ENCODE peak calls at places on chromosome 15, in four cellular contexts. V, H, S and R are unnamed samples.

GRCh38 chr15:60568301-60568742 is 89.4 kb upstream of the ICE2 start:
- DNase-seq in V (no peak), H (no peak), S (no peak), R (peak; percentile 22)

GRCh38 chr15:68148039-68148438 is 57.1 kb downstream of the CALML4 start:
- DNase-seq in V (no peak), H (no peak), S (no peak), R (no peak)

GRCh38 chr15:40847225-40847961 is 3.5 kb downstream of the SPINT1 start:
- DNase-seq in V (peak; percentile 89), H (peak; percentile 38), S (peak; percentile 72), R (no peak)

GRCh38 chr15:59300618-59301139 is 72.0 kb downstream of the MYO1E start:
- DNase-seq in V (no peak), H (no peak), S (no peak), R (no peak)

GRCh38 chr15:31471731-31472430 is 145.2 kb downstream of the KLF13 start:
- DNase-seq in V (no peak), H (no peak), S (no peak), R (no peak)

GRCh38 chr15:96184297-96184696 is 146.2 kb upstream of the NR2F2 start:
- DNase-seq in V (no peak), H (no peak), S (no peak), R (no peak)

GRCh38 chr15:72967836-72968530 is 84.3 kb upstream of the NEO1 start:
- DNase-seq in V (no peak), H (no peak), S (no peak), R (no peak)

GRCh38 chr15:95174281-95174680 is 942.9 kb downstream of the MCTP2 start:
- DNase-seq in V (no peak), H (no peak), S (no peak), R (no peak)

GRCh38 chr15:41655716-41656115 is 4.5 kb upstream of the MGA start:
- DNase-seq in V (no peak), H (no peak), S (no peak), R (no peak)

GRCh38 chr15:33698128-33698527 is 270.2 kb upstream of the CHRM5 start:
- DNase-seq in V (no peak), H (no peak), S (no peak), R (no peak)

GRCh38 chr15:78424673-78425072 is 13.3 kb upstream of the IREB2 start:
- DNase-seq in V (no peak), H (no peak), S (no peak), R (no peak)

GRCh38 chr15:75648156-75649000 is 666 bp downstream of the SNX33 start:
- DNase-seq in V (peak; percentile 68), H (no peak), S (peak; percentile 63), R (peak; percentile 71)

GRCh38 chr15:28886431-28887343 is 913 bp downstream of the APBA2 start:
- DNase-seq in V (no peak), H (no peak), S (no peak), R (no peak)

GRCh38 chr15:25057574-25057973 is 102.8 kb downstream of the SNRPN start:
- DNase-seq in V (no peak), H (no peak), S (no peak), R (no peak)

GRCh38 chr15:98075441-98075840 is 114.9 kb downstream of the ARRDC4 start:
- DNase-seq in V (no peak), H (no peak), S (no peak), R (no peak)

GRCh38 chr15:73924258-73924921 is 1.9 kb upstream of the LOXL1 start:
- DNase-seq in V (no peak), H (peak; percentile 17), S (no peak), R (no peak)

GRCh38 chr15:81809543-81809942 is 236.3 kb downstream of the MEX3B start:
- DNase-seq in V (peak; percentile 26), H (peak; percentile 32), S (peak; percentile 21), R (peak; percentile 41)

GRCh38 chr15:78201281-78202190 is 32.8 kb downstream of the ACSBG1 start:
- DNase-seq in V (no peak), H (no peak), S (no peak), R (no peak)

GRCh38 chr15:48871536-48871935 is 6.4 kb upstream of the EID1 start:
- DNase-seq in V (no peak), H (no peak), S (no peak), R (no peak)

GRCh38 chr15:70854669-70854976 is 666 bp upstream of the LARP6 start:
- DNase-seq in V (no peak), H (no peak), S (no peak), R (no peak)

GRCh38 chr15:75597667-75598341 is 18.7 kb upstream of the PTPN9 start:
- DNase-seq in V (no peak), H (peak; percentile 38), S (no peak), R (peak; percentile 35)

GRCh38 chr15:51706347-51706746 is 25.0 kb downstream of the SCG3 start:
- DNase-seq in V (peak; percentile 52), H (no peak), S (no peak), R (no peak)

GRCh38 chr15:53830707-53831386 is 71.4 kb upstream of the WDR72 start:
- DNase-seq in V (no peak), H (no peak), S (peak; percentile 89), R (no peak)

GRCh38 chr15:70433583-70434288 is 329.6 kb downstream of the UACA start:
- DNase-seq in V (no peak), H (no peak), S (no peak), R (no peak)

GRCh38 chr15:52857471-52857870 is 67.3 kb upstream of the ONECUT1 start:
- DNase-seq in V (no peak), H (no peak), S (no peak), R (no peak)

GRCh38 chr15:75452968-75453702 is 1.6 kb upstream of the SIN3A start:
- DNase-seq in V (no peak), H (peak; percentile 25), S (peak; percentile 42), R (peak; percentile 74)

GRCh38 chr15:45457215-45457614 is 65.3 kb downstream of the SLC30A4 start:
- DNase-seq in V (no peak), H (no peak), S (no peak), R (no peak)

GRCh38 chr15:101201411-101202174 is 50.3 kb downstream of the CHSY1 start:
- DNase-seq in V (peak; percentile 20), H (peak; percentile 80), S (no peak), R (peak; percentile 81)

GRCh38 chr15:59364238-59364637 is 8.4 kb downstream of the MYO1E start:
- DNase-seq in V (no peak), H (no peak), S (no peak), R (no peak)

GRCh38 chr15:60840703-60841411 is 361.9 kb upstream of the ICE2 start:
- DNase-seq in V (no peak), H (no peak), S (no peak), R (no peak)

GRCh38 chr15:26641144-26641543 is 131.7 kb downstream of the GABRB3 start:
- DNase-seq in V (no peak), H (no peak), S (no peak), R (no peak)

GRCh38 chr15:71304681-71305080 is 189.4 kb downstream of the THSD4 start:
- DNase-seq in V (no peak), H (no peak), S (no peak), R (no peak)

GRCh38 chr15:100940785-100941379 is 21.7 kb downstream of the LRRK1 start:
- DNase-seq in V (no peak), H (no peak), S (no peak), R (no peak)

GRCh38 chr15:40044717-40045571 is 6.0 kb upstream of the SRP14 start:
- DNase-seq in V (peak; percentile 87), H (peak; percentile 84), S (peak; percentile 56), R (peak; percentile 85)

GRCh38 chr15:39579487-39580116 is 1.3 kb upstream of the THBS1 start:
- DNase-seq in V (no peak), H (peak; percentile 62), S (peak; percentile 88), R (peak; percentile 85)

GRCh38 chr15:58201536-58201935 is 63.4 kb downstream of the AQP9 start:
- DNase-seq in V (no peak), H (no peak), S (no peak), R (no peak)

GRCh38 chr15:30984542-30984941 is 6.9 kb downstream of the MTMR10 start:
- DNase-seq in V (no peak), H (no peak), S (no peak), R (no peak)

GRCh38 chr15:35693887-35694286 is 147.9 kb upstream of the DPH6 start:
- DNase-seq in V (no peak), H (no peak), S (peak; percentile 38), R (no peak)

DNA sequence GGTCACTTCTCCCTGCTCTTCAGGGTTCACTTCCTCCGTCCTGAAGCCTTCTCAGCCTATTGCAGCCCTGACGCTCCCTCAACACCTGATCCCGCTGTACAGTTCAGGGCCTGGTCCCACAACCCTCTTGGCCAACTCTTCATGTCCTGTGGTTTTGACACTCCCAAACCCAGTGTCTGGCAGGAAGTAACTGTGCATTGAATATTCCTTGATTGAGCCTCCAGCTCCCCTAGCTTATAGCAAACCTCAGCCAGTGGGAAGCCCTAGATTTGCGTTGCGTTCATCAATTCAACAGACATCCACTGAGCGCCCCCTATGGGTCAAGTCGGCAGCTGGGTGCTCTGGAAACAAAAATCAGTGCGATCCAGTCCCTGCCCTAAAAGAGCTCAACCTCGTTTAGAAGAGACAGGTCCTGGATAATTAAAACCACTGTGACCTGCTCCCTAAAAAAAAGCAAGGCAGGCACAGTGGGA is 13.5 kb downstream of the UBAP1L start:
- DNase-seq in V (peak; percentile 62), H (peak; percentile 68), S (peak; percentile 50), R (peak; percentile 93)
- TF ChIP-seq NR3C1 in V (no peak), H (no peak), S (no peak), R (no peak)

GRCh38 chr15:90205050-90205848 is 4.1 kb downstream of the SEMA4B start:
- DNase-seq in V (no peak), H (no peak), S (no peak), R (no peak)
- TF ChIP-seq NR3C1 in V (no peak), H (no peak), S (no peak), R (no peak)

DNA sequence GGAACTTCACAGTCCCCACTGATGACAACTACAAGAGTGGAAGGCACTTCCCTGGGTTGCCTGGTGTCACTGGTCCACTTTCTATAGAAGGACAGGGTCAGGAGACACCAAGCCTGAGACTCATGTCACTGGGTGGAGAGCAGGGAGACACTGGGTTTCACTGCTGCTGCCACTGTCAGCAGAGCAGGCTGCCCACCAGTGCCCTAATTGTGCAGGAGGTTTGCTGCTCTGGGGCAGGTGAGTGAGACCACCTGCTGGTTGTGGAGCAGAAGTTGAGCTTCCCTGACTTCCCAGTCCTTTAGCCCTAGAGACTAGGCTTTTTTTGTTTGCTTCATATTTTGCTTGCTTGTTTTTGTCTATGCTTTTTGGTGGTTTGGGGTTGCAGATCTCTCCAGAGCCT is 528.4 kb upstream of the RGMA start:
- DNase-seq in V (no peak), H (no peak), S (no peak), R (peak; percentile 14)
- TF ChIP-seq NR3C1 in V (no peak), H (no peak), S (no peak), R (no peak)

DNA sequence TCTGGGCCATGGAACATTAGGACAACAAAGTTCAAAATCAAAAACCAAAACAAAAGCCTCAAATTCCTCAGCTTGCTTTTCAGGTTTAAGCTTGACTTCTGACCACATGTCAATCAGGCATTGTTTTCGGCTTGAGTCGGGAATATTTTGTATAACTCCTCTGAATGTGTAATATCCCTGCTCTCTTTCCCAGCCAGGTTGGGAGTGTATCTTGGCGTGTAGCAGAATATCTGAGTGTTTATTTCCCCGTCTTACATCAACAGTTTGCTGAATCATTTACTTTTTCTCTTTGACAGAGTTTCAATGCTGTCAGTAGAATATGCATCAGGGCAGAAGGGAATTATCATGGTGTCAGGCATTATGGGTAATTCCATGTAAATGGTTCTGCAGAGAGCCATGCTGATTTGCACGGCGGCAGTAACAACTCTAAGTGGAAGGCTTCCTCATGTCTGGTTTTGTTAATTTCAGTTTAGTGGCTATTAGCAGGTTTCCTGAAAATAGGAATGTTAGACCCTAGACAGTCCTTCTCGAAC is 566.3 kb downstream of the AGBL1 start:
- DNase-seq in V (no peak), H (no peak), S (no peak), R (no peak)
- TF ChIP-seq NR3C1 in V (no peak), H (no peak), S (no peak), R (no peak)